ENCODE peak calls at places on chromosomes 16 and 17, in five cellular contexts. One of them, this sample, is unnamed.
A peak's percentile ranks its signal among the peaks of the same experiment; 100 is the strongest.

GRCh38 chr17:18235743-18236256 is 10.4 kb downstream of the LLGL1 start:
- DNase-seq in heart left ventricle: no peak
- DNase-seq in CD8-positive, alpha-beta T cell: no peak
- DNase-seq in progenitor cell of endocrine pancreas: no peak
- DNase-seq in BE2C: no peak
- DNase-seq in this sample: no peak

GRCh38 chr17:2040942-2041560 is 771 bp upstream of the OVCA2 start:
- DNase-seq in heart left ventricle: no peak
- DNase-seq in CD8-positive, alpha-beta T cell: no peak
- DNase-seq in progenitor cell of endocrine pancreas: no peak
- DNase-seq in BE2C: no peak
- DNase-seq in this sample: no peak

GRCh38 chr17:596763-597644 is 117.6 kb downstream of the VPS53 start:
- DNase-seq in heart left ventricle: no peak
- DNase-seq in CD8-positive, alpha-beta T cell: no peak
- DNase-seq in progenitor cell of endocrine pancreas: no peak
- DNase-seq in BE2C: no peak
- DNase-seq in this sample: no peak

GRCh38 chr17:67620088-67620487 is 97.6 kb upstream of the NOL11 start:
- DNase-seq in heart left ventricle: no peak
- DNase-seq in CD8-positive, alpha-beta T cell: no peak
- DNase-seq in progenitor cell of endocrine pancreas: no peak
- DNase-seq in BE2C: no peak
- DNase-seq in this sample: no peak

GRCh38 chr17:1232786-1233185 is 37.5 kb upstream of the BHLHA9 start:
- DNase-seq in heart left ventricle: no peak
- DNase-seq in CD8-positive, alpha-beta T cell: no peak
- DNase-seq in progenitor cell of endocrine pancreas: no peak
- DNase-seq in BE2C: no peak
- DNase-seq in this sample: no peak

GRCh38 chr17:1590031-1590746 is 27.6 kb upstream of the PITPNA start:
- DNase-seq in heart left ventricle: peak; percentile 64
- DNase-seq in CD8-positive, alpha-beta T cell: no peak
- DNase-seq in progenitor cell of endocrine pancreas: no peak
- DNase-seq in BE2C: no peak
- DNase-seq in this sample: no peak

GRCh38 chr16:10862432-10862831 is 14.6 kb upstream of the CIITA start:
- DNase-seq in heart left ventricle: peak; percentile 53
- DNase-seq in CD8-positive, alpha-beta T cell: no peak
- DNase-seq in progenitor cell of endocrine pancreas: no peak
- DNase-seq in BE2C: no peak
- DNase-seq in this sample: no peak

GRCh38 chr16:9094008-9094846 is 2.8 kb downstream of the HAPSTR1 start:
- DNase-seq in heart left ventricle: no peak
- DNase-seq in CD8-positive, alpha-beta T cell: no peak
- DNase-seq in progenitor cell of endocrine pancreas: no peak
- DNase-seq in BE2C: no peak
- DNase-seq in this sample: no peak

GRCh38 chr17:67435122-67435521 is 58.0 kb downstream of the PITPNC1 start:
- DNase-seq in heart left ventricle: no peak
- DNase-seq in CD8-positive, alpha-beta T cell: peak; percentile 47
- DNase-seq in progenitor cell of endocrine pancreas: no peak
- DNase-seq in BE2C: no peak
- DNase-seq in this sample: no peak

GRCh38 chr16:17556276-17557052 is 85.7 kb upstream of the XYLT1 start:
- DNase-seq in heart left ventricle: no peak
- DNase-seq in CD8-positive, alpha-beta T cell: no peak
- DNase-seq in progenitor cell of endocrine pancreas: no peak
- DNase-seq in BE2C: no peak
- DNase-seq in this sample: peak; percentile 39

GRCh38 chr16:57316390-57317017 is 32.0 kb upstream of the PLLP start:
- DNase-seq in heart left ventricle: peak; percentile 68
- DNase-seq in CD8-positive, alpha-beta T cell: no peak
- DNase-seq in progenitor cell of endocrine pancreas: no peak
- DNase-seq in BE2C: no peak
- DNase-seq in this sample: no peak

GRCh38 chr17:63480192-63480784 is 3.4 kb downstream of the ACE start:
- DNase-seq in heart left ventricle: no peak
- DNase-seq in CD8-positive, alpha-beta T cell: no peak
- DNase-seq in progenitor cell of endocrine pancreas: no peak
- DNase-seq in BE2C: no peak
- DNase-seq in this sample: no peak

GRCh38 chr17:63476857-63477470 is at the start of gene ACE:
- DNase-seq in heart left ventricle: peak; percentile 51
- DNase-seq in CD8-positive, alpha-beta T cell: no peak
- DNase-seq in progenitor cell of endocrine pancreas: peak; percentile 44
- DNase-seq in BE2C: peak; percentile 82
- DNase-seq in this sample: no peak

GRCh38 chr17:63479495-63480184 is 2.8 kb downstream of the ACE start:
- DNase-seq in heart left ventricle: no peak
- DNase-seq in CD8-positive, alpha-beta T cell: no peak
- DNase-seq in progenitor cell of endocrine pancreas: no peak
- DNase-seq in BE2C: peak; percentile 85
- DNase-seq in this sample: no peak

GRCh38 chr17:63477471-63478440 is 895 bp downstream of the ACE start:
- DNase-seq in heart left ventricle: no peak
- DNase-seq in CD8-positive, alpha-beta T cell: no peak
- DNase-seq in progenitor cell of endocrine pancreas: no peak
- DNase-seq in BE2C: peak; percentile 67
- DNase-seq in this sample: no peak

DNA sequence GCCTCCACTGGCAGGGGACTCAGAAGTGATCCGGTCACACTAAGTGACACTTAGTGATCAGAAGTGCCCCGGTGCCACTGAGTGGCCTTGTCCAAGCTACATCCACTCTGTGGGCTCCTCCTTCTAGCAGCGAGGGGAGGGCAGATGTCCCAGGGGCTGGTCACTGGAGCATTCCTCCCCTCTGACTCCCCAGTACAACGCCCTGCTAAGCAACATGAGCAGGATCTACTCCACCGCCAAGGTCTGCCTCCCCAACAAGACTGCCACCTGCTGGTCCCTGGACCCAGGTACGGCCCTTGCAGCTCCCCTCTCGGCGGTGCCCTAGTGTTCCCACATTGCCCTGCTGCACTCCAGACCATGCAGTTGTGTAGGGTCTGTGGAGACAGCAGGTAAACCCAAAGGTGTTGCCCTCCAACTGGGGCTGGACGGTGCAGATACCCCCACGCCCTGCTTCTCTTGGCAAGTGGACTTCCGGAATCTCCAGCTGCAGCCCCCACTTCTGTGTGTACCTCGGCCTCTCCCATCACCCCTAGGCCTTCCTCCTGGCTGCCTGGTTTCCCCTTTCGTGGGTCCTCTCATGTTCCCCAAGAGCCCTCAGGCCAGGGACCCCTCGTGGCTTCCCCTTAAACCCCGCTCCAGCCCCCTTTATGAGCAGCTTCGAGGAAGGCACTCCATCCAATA is 2.1 kb downstream of the ACE start:
- DNase-seq in heart left ventricle: peak; percentile 72
- DNase-seq in CD8-positive, alpha-beta T cell: peak; percentile 62
- DNase-seq in progenitor cell of endocrine pancreas: peak; percentile 69
- DNase-seq in BE2C: peak; percentile 92
- DNase-seq in this sample: peak; percentile 92
- TF ChIP-seq CTCF in heart left ventricle: peak; percentile 75
- TF ChIP-seq CTCF in CD8-positive, alpha-beta T cell: peak; percentile 61
- TF ChIP-seq CTCF in progenitor cell of endocrine pancreas: peak; percentile 75
- TF ChIP-seq CTCF in BE2C: peak; percentile 92
- TF ChIP-seq CTCF in this sample: peak; percentile 87

GRCh38 chr16:23959069-23959800 is 123.5 kb downstream of the PRKCB start:
- DNase-seq in heart left ventricle: no peak
- DNase-seq in CD8-positive, alpha-beta T cell: no peak
- DNase-seq in progenitor cell of endocrine pancreas: no peak
- DNase-seq in BE2C: no peak
- DNase-seq in this sample: peak; percentile 31

GRCh38 chr16:23965137-23965733 is 129.5 kb downstream of the PRKCB start:
- DNase-seq in heart left ventricle: no peak
- DNase-seq in CD8-positive, alpha-beta T cell: no peak
- DNase-seq in progenitor cell of endocrine pancreas: no peak
- DNase-seq in BE2C: no peak
- DNase-seq in this sample: no peak

GRCh38 chr16:23960081-23960499 is 124.3 kb downstream of the PRKCB start:
- DNase-seq in heart left ventricle: no peak
- DNase-seq in CD8-positive, alpha-beta T cell: no peak
- DNase-seq in progenitor cell of endocrine pancreas: no peak
- DNase-seq in BE2C: no peak
- DNase-seq in this sample: no peak

GRCh38 chr16:23959801-23960072 is 124.0 kb downstream of the PRKCB start:
- DNase-seq in heart left ventricle: no peak
- DNase-seq in CD8-positive, alpha-beta T cell: no peak
- DNase-seq in progenitor cell of endocrine pancreas: no peak
- DNase-seq in BE2C: no peak
- DNase-seq in this sample: no peak

GRCh38 chr16:23962001-23962400 is 126.2 kb downstream of the PRKCB start:
- DNase-seq in heart left ventricle: no peak
- DNase-seq in CD8-positive, alpha-beta T cell: no peak
- DNase-seq in progenitor cell of endocrine pancreas: no peak
- DNase-seq in BE2C: no peak
- DNase-seq in this sample: no peak
- TF ChIP-seq CTCF in heart left ventricle: no peak
- TF ChIP-seq CTCF in CD8-positive, alpha-beta T cell: no peak
- TF ChIP-seq CTCF in progenitor cell of endocrine pancreas: no peak
- TF ChIP-seq CTCF in BE2C: no peak
- TF ChIP-seq CTCF in this sample: no peak

DNA sequence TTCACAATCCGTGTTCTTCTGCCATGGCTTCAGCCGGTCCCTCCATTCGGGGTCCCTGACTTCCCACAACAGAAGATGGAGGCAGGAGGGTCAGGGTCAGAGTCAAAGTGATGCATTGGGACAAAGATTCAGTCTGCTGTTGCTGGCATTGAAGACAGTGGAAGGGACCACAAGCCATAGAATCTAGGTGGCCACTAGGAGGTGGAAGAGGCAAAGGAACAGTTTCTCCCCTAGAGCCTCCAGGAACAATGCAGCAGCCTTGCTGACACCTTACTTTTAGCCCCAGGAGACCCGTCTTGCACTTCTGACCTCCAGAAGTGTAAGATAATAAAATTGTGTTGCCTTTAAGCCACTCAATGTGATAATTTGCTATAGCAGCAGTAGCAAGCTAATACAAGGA is 55.9 kb downstream of the MFSD11 start:
- DNase-seq in heart left ventricle: no peak
- DNase-seq in CD8-positive, alpha-beta T cell: no peak
- DNase-seq in progenitor cell of endocrine pancreas: no peak
- DNase-seq in BE2C: peak; percentile 59
- DNase-seq in this sample: no peak
- TF ChIP-seq CTCF in heart left ventricle: no peak
- TF ChIP-seq CTCF in CD8-positive, alpha-beta T cell: no peak
- TF ChIP-seq CTCF in progenitor cell of endocrine pancreas: peak; percentile 31
- TF ChIP-seq CTCF in BE2C: peak; percentile 84
- TF ChIP-seq CTCF in this sample: peak; percentile 42

DNA sequence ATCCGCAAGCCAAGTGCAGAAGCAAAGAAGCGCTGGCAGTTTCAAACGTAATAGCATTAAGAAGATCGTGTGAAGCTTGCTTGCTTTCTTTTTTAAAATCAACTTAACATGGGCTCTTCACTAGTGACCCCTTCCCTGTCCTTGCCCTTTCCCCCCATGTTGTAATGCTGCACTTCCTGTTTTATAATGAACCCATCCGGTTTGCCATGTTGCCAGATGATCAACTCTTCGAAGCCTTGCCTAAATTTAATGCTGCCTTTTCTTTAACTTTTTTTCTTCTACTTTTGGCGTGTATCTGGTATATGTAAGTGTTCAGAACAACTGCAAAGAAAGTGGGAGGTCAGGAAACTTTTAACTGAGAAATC is 17.4 kb upstream of the RAB11FIP4 start:
- DNase-seq in heart left ventricle: no peak
- DNase-seq in CD8-positive, alpha-beta T cell: no peak
- DNase-seq in progenitor cell of endocrine pancreas: no peak
- DNase-seq in BE2C: no peak
- DNase-seq in this sample: no peak
- TF ChIP-seq CTCF in heart left ventricle: no peak
- TF ChIP-seq CTCF in CD8-positive, alpha-beta T cell: no peak
- TF ChIP-seq CTCF in progenitor cell of endocrine pancreas: no peak
- TF ChIP-seq CTCF in BE2C: no peak
- TF ChIP-seq CTCF in this sample: no peak

DNA sequence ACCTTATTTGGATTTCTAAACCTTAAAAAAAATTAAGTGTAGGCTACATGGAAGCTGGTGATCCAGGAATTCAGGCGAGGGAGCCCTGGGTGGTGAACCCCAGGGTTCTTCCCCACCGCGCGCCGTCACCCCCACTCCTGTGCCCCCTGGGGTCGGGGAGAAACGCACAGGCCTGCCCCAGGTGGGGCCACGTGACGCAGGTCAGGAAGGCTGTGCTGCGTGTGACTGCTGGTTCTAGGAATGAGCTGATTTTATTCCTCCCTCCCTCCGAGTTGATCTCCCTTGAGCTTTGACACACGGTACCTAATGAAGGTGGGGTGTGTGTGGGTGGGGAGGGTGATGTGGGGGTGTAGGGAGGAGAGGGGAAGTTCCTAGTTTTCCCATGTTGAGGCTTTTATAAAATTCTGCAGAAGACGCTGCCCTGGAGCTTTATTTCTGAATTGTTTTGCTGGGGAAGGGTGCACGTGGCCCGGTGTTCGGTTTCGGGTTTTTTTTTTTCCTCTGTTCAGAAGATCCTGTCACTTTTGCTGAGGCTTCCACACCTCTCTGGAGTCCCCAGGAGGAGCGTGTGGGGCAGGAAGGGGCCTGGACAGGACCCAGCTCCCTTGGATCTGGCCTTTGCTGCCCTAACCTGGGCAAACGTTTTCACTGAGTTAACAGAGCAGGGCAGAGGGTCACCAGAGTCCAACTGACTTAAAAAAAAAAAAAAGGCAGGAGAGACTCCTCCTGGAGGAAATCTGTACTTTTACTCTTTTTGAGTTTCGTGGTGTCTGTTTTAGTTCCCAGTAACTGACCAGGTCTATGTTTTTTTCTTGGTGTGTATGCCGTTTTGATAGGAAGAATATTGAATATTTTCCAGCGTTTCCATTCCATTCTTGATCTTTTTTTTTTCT is 55.8 kb upstream of the GSE1 start:
- DNase-seq in heart left ventricle: no peak
- DNase-seq in CD8-positive, alpha-beta T cell: no peak
- DNase-seq in progenitor cell of endocrine pancreas: no peak
- DNase-seq in BE2C: no peak
- DNase-seq in this sample: peak; percentile 52
- TF ChIP-seq CTCF in heart left ventricle: no peak
- TF ChIP-seq CTCF in CD8-positive, alpha-beta T cell: no peak
- TF ChIP-seq CTCF in progenitor cell of endocrine pancreas: no peak
- TF ChIP-seq CTCF in BE2C: peak; percentile 29
- TF ChIP-seq CTCF in this sample: no peak

GRCh38 chr16:68400083-68400923 is 48.0 kb downstream of the SMPD3 start:
- DNase-seq in heart left ventricle: no peak
- DNase-seq in CD8-positive, alpha-beta T cell: no peak
- DNase-seq in progenitor cell of endocrine pancreas: no peak
- DNase-seq in BE2C: no peak
- DNase-seq in this sample: no peak
- TF ChIP-seq CTCF in heart left ventricle: no peak
- TF ChIP-seq CTCF in CD8-positive, alpha-beta T cell: no peak
- TF ChIP-seq CTCF in progenitor cell of endocrine pancreas: no peak
- TF ChIP-seq CTCF in BE2C: no peak
- TF ChIP-seq CTCF in this sample: no peak

DNA sequence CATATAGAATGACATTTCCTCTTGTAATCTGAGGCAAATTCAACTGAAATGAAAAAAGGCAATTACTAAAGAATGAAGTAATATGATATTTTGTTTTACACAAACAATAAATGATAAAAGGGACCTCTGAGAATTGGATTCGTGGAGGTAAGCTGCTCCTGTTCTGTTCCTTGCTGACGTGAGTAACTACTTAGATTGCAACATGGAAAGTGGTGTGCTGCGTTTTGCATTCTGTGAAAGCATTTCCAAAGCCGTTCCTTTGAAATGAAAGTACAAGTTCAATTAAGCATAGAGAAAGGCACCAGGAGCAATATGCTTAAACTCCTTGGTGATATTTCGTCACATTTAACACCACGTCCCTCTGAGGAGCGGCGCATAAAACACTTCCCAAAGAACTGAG is 381.7 kb downstream of the UTP18 start:
- DNase-seq in heart left ventricle: no peak
- DNase-seq in CD8-positive, alpha-beta T cell: no peak
- DNase-seq in progenitor cell of endocrine pancreas: no peak
- DNase-seq in BE2C: no peak
- DNase-seq in this sample: no peak
- TF ChIP-seq CTCF in heart left ventricle: no peak
- TF ChIP-seq CTCF in CD8-positive, alpha-beta T cell: no peak
- TF ChIP-seq CTCF in progenitor cell of endocrine pancreas: no peak
- TF ChIP-seq CTCF in BE2C: no peak
- TF ChIP-seq CTCF in this sample: no peak

This sample was measured in GM10248.